ENCODE peak calls at places on chromosomes 6 and 20, in four cellular contexts. X, S, P and N are unnamed samples.
A peak's percentile ranks its signal among the peaks of the same experiment; 100 is the strongest.

GRCh38 chr6:116335612-116336011 is 35.1 kb upstream of the DSE start:
- DNase-seq in S (no peak), P (no peak), X (no peak), N (no peak)

GRCh38 chr6:106439459-106439858 is 78.9 kb downstream of the CRYBG1 start:
- DNase-seq in P (no peak), S (no peak), X (no peak), N (no peak)

GRCh38 chr6:141484726-141485125 is 648.0 kb upstream of the GJE1 start:
- DNase-seq in S (no peak), P (no peak), X (no peak), N (peak; percentile 24)

GRCh38 chr6:137849076-137849708 is 17.9 kb upstream of the TNFAIP3 start:
- DNase-seq in P (no peak), S (no peak), X (no peak), N (no peak)

GRCh38 chr6:24501914-24502313 is 7.1 kb downstream of the ALDH5A1 start:
- DNase-seq in S (no peak), P (no peak), X (no peak), N (no peak)

GRCh38 chr6:118899948-118900347 is 6.0 kb downstream of the ASF1A start:
- DNase-seq in X (no peak), P (no peak), S (no peak), N (no peak)

GRCh38 chr6:12075067-12075563 is 63.0 kb downstream of the HIVEP1 start:
- DNase-seq in P (no peak), S (no peak), X (no peak), N (no peak)

GRCh38 chr6:38391909-38392614 is 247.7 kb downstream of the BTBD9 start:
- DNase-seq in X (no peak), S (no peak), P (no peak), N (no peak)

GRCh38 chr6:130105996-130106704 is 87.8 kb downstream of the L3MBTL3 start:
- DNase-seq in X (no peak), P (no peak), S (no peak), N (peak; percentile 17)

GRCh38 chr6:42406296-42407280 is 45.1 kb downstream of the TRERF1 start:
- DNase-seq in X (no peak), P (no peak), S (peak; percentile 50), N (no peak)

GRCh38 chr20:59817846-59818245 is 115.6 kb downstream of the SYCP2 start:
- DNase-seq in X (no peak), S (no peak), P (no peak), N (no peak)

GRCh38 chr6:54493138-54493537 is 184.9 kb downstream of the TINAG start:
- DNase-seq in X (no peak), S (no peak), P (no peak), N (no peak)

GRCh38 chr6:125014157-125014957 is 52.1 kb downstream of the RNF217 start:
- DNase-seq in X (no peak), S (no peak), P (no peak), N (no peak)

GRCh38 chr6:104613416-104614001 is 246.2 kb downstream of the HACE1 start:
- DNase-seq in S (no peak), P (no peak), X (no peak), N (no peak)

GRCh38 chr20:62864207-62864606 is 2.6 kb upstream of the TCFL5 start:
- DNase-seq in P (no peak), S (no peak), X (no peak), N (no peak)

GRCh38 chr6:91087864-91088263 is 501.0 kb upstream of the MAP3K7 start:
- DNase-seq in X (no peak), P (no peak), S (no peak), N (no peak)

GRCh38 chr6:27178001-27178730 is 69.3 kb upstream of the PRSS16 start:
- DNase-seq in P (peak; percentile 82), S (peak; percentile 54), X (peak; percentile 32), N (peak; percentile 18)

GRCh38 chr6:104537185-104537584 is 322.5 kb downstream of the HACE1 start:
- DNase-seq in X (no peak), P (no peak), S (no peak), N (no peak)

GRCh38 chr20:31903630-31904386 is 33.4 kb downstream of the TTLL9 start:
- DNase-seq in P (no peak), S (no peak), X (no peak), N (no peak)

GRCh38 chr6:137536104-137536773 is 42.0 kb upstream of the OLIG3 start:
- DNase-seq in P (no peak), X (no peak), S (no peak), N (no peak)

GRCh38 chr20:59819496-59820203 is 113.8 kb downstream of the SYCP2 start:
- DNase-seq in S (no peak), X (no peak), P (no peak), N (no peak)

GRCh38 chr6:156627524-156627923 is 149.7 kb upstream of the ARID1B start:
- DNase-seq in S (no peak), P (no peak), X (no peak), N (no peak)

GRCh38 chr6:49269190-49269589 is 193.9 kb downstream of the MMUT start:
- DNase-seq in S (no peak), X (no peak), P (no peak), N (no peak)

GRCh38 chr6:73520688-73521350 is at the start of gene EEF1A1:
- DNase-seq in P (peak; percentile 100), S (peak; percentile 98), X (peak; percentile 100), N (peak; percentile 95)

GRCh38 chr6:157392927-157393666 is 12.1 kb downstream of the ZDHHC14 start:
- DNase-seq in P (no peak), S (no peak), X (no peak), N (no peak)

GRCh38 chr6:44128020-44128917 is 915 bp downstream of the TMEM63B start:
- DNase-seq in X (peak; percentile 67), S (peak; percentile 38), P (peak; percentile 39), N (peak; percentile 66)

GRCh38 chr6:50791900-50792508 is 26.7 kb upstream of the TFAP2B start:
- DNase-seq in S (no peak), X (no peak), P (no peak), N (peak; percentile 44)

GRCh38 chr6:42569102-42570028 is 5.5 kb downstream of the UBR2 start:
- DNase-seq in S (no peak), P (no peak), X (no peak), N (no peak)

GRCh38 chr6:167824591-167825041 is 2.1 kb upstream of the AFDN start:
- DNase-seq in S (no peak), X (no peak), P (no peak), N (no peak)

GRCh38 chr20:50317644-50318043 is 127.0 kb downstream of the CEBPB start:
- DNase-seq in P (no peak), X (peak; percentile 34), S (no peak), N (no peak)

GRCh38 chr6:150717419-150717818 is 117.7 kb downstream of the PLEKHG1 start:
- DNase-seq in S (no peak), X (no peak), P (no peak), N (no peak)

GRCh38 chr6:158191032-158191431 is 22.9 kb downstream of the GTF2H5 start:
- DNase-seq in P (no peak), S (no peak), X (no peak), N (no peak)

GRCh38 chr20:25018841-25019240 is 26.3 kb upstream of the APMAP start:
- DNase-seq in S (no peak), X (no peak), P (peak; percentile 8), N (no peak)

GRCh38 chr6:44043036-44043478 is 84.2 kb downstream of the MRPL14 start:
- DNase-seq in S (no peak), P (no peak), X (no peak), N (no peak)

DNA sequence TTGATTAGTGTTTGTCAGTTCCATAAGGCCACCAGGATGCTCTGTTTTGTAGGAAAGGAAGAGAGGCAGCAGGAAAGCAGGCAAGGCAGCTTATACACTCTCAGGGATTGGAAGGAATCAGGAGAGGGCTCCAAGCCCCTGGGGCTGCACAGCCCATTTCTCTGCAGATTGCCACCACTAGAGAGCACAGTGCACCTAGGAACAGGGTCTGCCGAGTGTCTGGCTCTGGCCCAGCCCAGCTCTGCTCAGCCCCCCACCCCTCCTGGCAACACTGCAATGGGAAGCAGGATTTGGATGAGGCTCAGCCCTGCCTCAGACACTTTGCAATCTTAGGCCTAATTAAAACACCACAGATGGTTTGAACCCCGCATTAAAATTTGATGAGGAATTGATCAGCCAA is 252.6 kb downstream of the DHX35 start:
- DNase-seq in X (peak; percentile 59), P (no peak), S (no peak), N (no peak)
- TF ChIP-seq CTCF in X (no peak), P (no peak), S (no peak), N (no peak)

GRCh38 chr6:51842487-51843469 is 244.6 kb downstream of the PKHD1 start:
- DNase-seq in S (no peak), X (no peak), P (no peak), N (no peak)

GRCh38 chr6:51846531-51846930 is 240.9 kb downstream of the PKHD1 start:
- DNase-seq in P (no peak), S (no peak), X (no peak), N (no peak)

GRCh38 chr6:51843470-51844390 is 243.7 kb downstream of the PKHD1 start:
- DNase-seq in X (no peak), S (no peak), P (no peak), N (no peak)

GRCh38 chr6:51842066-51842465 is 245.3 kb downstream of the PKHD1 start:
- DNase-seq in X (no peak), P (no peak), S (no peak), N (no peak)

DNA sequence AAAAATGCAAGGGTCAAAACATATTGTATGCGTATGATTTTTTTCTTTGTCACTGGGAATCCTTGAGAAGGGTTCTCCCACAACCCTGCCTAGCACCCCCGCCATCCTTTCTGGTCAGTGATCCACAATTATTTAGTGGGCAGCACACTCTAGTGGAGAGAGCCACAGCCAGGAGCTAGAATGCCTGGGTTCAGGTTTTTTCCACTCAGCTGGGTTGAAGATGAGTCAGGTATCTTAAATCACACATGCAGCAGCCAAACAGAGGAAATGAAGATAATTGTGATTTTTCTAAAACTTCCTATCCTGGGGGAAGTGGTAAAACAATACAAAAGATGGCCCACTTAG is 243.1 kb downstream of the PKHD1 start:
- DNase-seq in S (no peak), P (no peak), X (no peak), N (no peak)
- TF ChIP-seq CTCF in S (no peak), P (no peak), X (no peak), N (no peak)

DNA sequence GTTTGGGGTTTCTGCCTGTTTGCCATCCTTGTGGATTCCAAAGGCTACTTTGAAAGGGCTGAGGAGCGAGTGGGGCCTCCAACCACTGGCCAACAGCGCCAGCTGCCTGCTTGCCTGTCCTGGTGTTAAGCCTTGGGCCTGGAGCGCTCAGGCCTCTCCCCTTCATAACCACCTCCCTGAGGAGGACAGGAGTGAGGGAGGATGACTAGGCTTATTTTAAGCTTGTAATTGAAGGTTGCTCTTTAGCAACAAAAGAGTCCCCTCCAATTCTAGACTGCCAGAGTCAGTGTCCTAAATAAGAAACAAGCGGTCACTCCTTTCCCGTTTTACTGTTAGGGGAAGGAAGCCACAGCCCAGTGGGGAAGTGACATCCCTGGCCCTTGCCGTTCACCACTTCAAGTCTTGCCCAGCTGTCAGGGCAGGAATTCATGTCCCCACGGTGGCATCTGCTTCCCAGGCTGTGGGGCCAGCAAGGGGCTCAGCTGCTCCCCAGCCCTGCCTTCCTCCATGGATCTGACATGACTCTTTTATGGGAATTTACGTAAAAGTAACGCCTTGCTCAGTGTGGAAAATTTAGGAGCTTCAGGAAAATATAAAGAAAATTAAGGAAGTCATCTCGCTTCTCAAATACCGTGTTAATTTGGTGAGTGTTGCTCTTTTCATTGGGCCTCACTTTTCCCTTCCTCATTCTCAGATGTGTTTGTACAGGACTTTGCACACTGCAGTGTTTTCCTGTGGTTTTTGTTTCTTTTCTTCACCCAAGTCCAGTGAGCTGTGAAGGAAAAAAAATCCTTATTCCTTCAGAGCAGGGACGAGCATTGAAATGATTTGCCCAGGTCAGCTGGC is 57.8 kb downstream of the SSR1 start:
- DNase-seq in S (peak; percentile 42), P (peak; percentile 42), X (no peak), N (no peak)
- TF ChIP-seq CTCF in S (no peak), P (no peak), X (no peak), N (no peak)

GRCh38 chr20:16946097-16946496 is 197.9 kb downstream of the OTOR start:
- DNase-seq in P (no peak), S (no peak), X (no peak), N (no peak)
- TF ChIP-seq CTCF in P (no peak), S (no peak), X (no peak), N (no peak)